ENCODE peak calls at places on chromosome 1, in four cellular contexts. S is astrocyte, W is fibroblast of lung, M is SK-N-SH. P is an unnamed sample.

GRCh38 chr1:109482242-109482641 is 1.5 kb upstream of the ATXN7L2 start:
- DNase-seq in S (no peak), W (no peak), M (no peak), P (no peak)

GRCh38 chr1:225572422-225572821 is 80.5 kb downstream of the ENAH start:
- DNase-seq in S (peak), W (peak), M (no peak), P (no peak)

GRCh38 chr1:174713796-174714195 is 266.0 kb downstream of the GPR52 start:
- DNase-seq in S (no peak), W (no peak), M (no peak), P (no peak)

GRCh38 chr1:24654011-24654410 is 10.9 kb downstream of the SRRM1 start:
- DNase-seq in S (no peak), W (no peak), M (no peak), P (no peak)

GRCh38 chr1:109113787-109114568 is at the start of gene ELAPOR1:
- DNase-seq in S (no peak), W (peak), M (peak), P (peak)

GRCh38 chr1:150512846-150513245 is 2.7 kb upstream of the FALEC start:
- DNase-seq in S (no peak), W (no peak), M (no peak), P (no peak)

GRCh38 chr1:62045579-62045978 is 149.1 kb upstream of the L1TD1 start:
- DNase-seq in S (peak), W (peak), M (peak), P (no peak)

GRCh38 chr1:165928075-165928731 is 100.8 kb downstream of the UCK2 start:
- DNase-seq in S (peak), W (peak), M (peak), P (peak)

GRCh38 chr1:150809651-150810050 is 1.6 kb upstream of the CTSK start:
- DNase-seq in S (peak), W (peak), M (no peak), P (no peak)

GRCh38 chr1:219236933-219237610 is 63.4 kb downstream of the LYPLAL1 start:
- DNase-seq in S (no peak), W (no peak), M (no peak), P (no peak)

GRCh38 chr1:167993720-167994119 is 56.8 kb upstream of the MPC2 start:
- DNase-seq in S (no peak), W (no peak), M (no peak), P (no peak)

GRCh38 chr1:116568925-116569490 is 1.8 kb downstream of the CD58 start:
- DNase-seq in S (no peak), W (no peak), M (no peak), P (no peak)
- H3K9ac ChIP-seq in S (no peak), W (no peak), M (no peak), P (peak)

GRCh38 chr1:215425135-215425534 is 142.0 kb upstream of the KCTD3 start:
- DNase-seq in S (no peak), W (no peak), M (no peak), P (no peak)

GRCh38 chr1:215426101-215426500 is 141.0 kb upstream of the KCTD3 start:
- DNase-seq in S (no peak), W (no peak), M (no peak), P (no peak)

GRCh38 chr1:215421772-215422171 is 145.3 kb upstream of the KCTD3 start:
- DNase-seq in S (no peak), W (no peak), M (no peak), P (no peak)

GRCh38 chr1:215418876-215419442 is 148.1 kb upstream of the KCTD3 start:
- DNase-seq in S (peak), W (peak), M (peak), P (no peak)

DNA sequence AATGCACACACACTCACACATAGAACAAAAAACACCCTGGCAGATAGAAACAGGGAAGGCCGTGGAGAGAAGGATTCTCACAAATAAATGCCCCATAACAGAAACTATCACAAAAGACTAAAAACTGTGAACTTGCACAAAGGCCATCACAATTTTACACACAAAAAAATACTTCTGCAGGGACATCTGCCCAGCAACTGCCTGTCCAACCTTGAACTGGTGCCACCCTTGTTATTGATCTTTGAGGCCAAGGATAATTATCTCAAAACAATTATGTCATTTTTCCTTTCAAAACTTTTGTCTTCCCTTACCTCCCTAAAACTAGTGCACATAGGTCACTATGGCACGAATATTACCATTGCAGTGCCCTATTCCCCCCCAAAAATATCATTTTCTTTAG is 143.8 kb upstream of the KCTD3 start:
- DNase-seq in S (no peak), W (no peak), M (no peak), P (no peak)
- H2AFZ ChIP-seq in S (no peak), W (no peak), M (no peak), P (no peak)

DNA sequence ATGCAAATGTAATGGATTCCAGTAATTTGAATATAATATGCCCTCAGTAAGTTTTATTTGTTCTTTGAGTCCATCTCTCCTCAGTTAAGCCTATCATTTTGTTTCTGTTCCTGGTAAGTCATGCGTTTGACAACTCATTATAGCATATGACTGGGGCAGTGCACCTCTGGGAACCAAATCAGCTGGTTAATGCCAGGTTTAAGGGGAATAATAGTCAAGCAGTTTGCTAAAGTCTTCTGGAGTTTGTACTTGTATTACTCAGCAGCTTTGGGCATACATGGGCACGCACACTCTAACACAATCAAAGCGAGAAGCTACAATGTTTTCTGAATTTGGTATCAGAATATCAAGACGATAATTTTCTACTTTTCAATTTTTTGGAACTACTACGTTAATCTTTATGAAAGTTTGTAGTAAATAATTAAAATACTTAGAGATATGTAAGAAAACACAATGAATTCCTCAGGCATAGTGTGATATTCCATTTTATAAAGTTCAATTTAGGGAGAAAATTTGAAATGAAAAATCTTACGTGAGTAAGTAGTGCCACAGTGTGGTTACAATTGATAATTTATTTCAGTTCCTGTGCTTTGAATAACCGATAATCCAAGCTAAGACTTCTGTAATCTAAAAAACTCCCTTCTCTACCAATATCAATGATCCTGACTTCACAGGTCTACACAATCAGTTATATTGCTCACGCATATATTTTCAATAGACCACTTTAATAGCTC is 43.8 kb upstream of the KCTD3 start:
- DNase-seq in S (peak), W (peak), M (no peak), P (no peak)
- H3K9ac ChIP-seq in S (no peak), W (no peak), M (no peak), P (no peak)

DNA sequence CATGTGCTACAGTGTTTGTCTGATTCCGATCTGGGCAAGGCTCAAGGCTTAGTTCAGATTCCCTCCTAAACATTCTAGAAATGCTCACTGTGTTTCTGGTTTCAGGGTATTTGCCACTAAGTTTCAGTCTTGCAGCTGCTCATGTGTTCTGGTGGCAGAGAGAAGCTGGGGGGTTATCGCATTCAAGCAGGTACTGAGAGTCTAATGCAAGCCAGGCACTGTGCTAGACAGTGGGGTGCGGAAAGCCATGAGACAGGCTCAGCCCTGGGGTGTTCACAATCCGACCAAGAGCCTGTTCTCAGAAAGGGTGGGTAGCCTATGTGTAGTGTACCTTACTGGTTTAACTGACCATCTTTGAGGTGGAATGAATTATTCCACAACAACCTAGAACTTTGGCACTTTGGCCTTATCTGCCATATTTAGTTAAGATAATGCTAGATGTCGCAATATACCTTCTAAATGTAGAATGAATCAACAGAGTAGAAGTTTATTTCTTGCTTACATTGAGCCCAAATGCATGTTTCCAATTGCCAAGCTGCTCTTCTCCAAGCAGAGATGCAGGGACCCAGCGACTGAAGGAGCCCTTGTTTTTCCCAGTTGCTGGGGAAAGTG is 55.2 kb upstream of the ROR1 start:
- DNase-seq in S (no peak), W (no peak), M (no peak), P (no peak)
- H2AFZ ChIP-seq in S (no peak), W (no peak), M (no peak), P (no peak)

GRCh38 chr1:203380395-203381150 is 29.7 kb upstream of the FMOD start:
- DNase-seq in S (no peak), W (no peak), M (no peak), P (no peak)

GRCh38 chr1:203378529-203379271 is 27.8 kb upstream of the FMOD start:
- DNase-seq in S (no peak), W (no peak), M (no peak), P (no peak)

GRCh38 chr1:203374023-203374422 is 23.1 kb upstream of the FMOD start:
- DNase-seq in S (no peak), W (no peak), M (no peak), P (no peak)

GRCh38 chr1:203381151-203381751 is 30.3 kb upstream of the FMOD start:
- DNase-seq in S (no peak), W (no peak), M (no peak), P (no peak)

GRCh38 chr1:203379831-203380230 is 28.9 kb upstream of the FMOD start:
- DNase-seq in S (no peak), W (no peak), M (no peak), P (no peak)
- H3K9ac ChIP-seq in S (no peak), W (no peak), M (no peak), P (no peak)

GRCh38 chr1:178530520-178530919 is 17.6 kb downstream of the TEX35 start:
- DNase-seq in S (no peak), W (no peak), M (no peak), P (no peak)

GRCh38 chr1:178533547-178533946 is 20.6 kb downstream of the TEX35 start:
- DNase-seq in S (no peak), W (no peak), M (no peak), P (no peak)

GRCh38 chr1:178530037-178530402 is 17.1 kb downstream of the TEX35 start:
- DNase-seq in S (peak), W (peak), M (peak), P (no peak)

GRCh38 chr1:178532392-178532791 is 19.5 kb downstream of the TEX35 start:
- DNase-seq in S (peak), W (peak), M (peak), P (peak)

DNA sequence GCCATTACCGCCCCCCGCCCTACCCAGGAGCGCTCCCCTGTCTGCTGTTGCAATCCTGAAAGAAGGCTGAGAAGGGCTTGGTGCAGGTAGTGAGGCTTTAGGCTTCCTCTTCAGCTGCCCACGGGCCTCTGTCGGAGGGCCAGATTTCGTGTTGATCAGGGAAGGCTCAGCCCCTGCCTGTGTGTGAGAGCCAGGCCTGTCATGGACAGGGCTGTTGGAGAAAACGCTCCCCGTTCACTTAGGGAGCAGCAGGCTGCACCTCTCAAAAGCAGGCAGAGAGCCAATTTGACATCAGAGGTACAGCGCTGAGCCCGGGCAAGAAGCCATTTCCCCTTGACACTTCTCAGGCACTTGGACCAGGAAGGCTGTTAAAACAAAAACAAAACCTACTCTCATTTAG is 19.0 kb downstream of the TEX35 start:
- DNase-seq in S (no peak), W (no peak), M (no peak), P (no peak)
- H2AFZ ChIP-seq in S (no peak), W (peak), M (peak), P (peak)

GRCh38 chr1:244341455-244342450 is 110.0 kb downstream of the ADSS2 start:
- DNase-seq in S (peak), W (peak), M (no peak), P (no peak)
- H3K9ac ChIP-seq in S (peak), W (no peak), M (no peak), P (no peak)

P was measured in DND-41.